ENCODE peak calls at places on chromosome 9, in nine cellular contexts. A is mucosa of descending colon, S is cardiac fibroblast, L is right lobe of liver, I is dorsolateral prefrontal cortex, J is cardiac muscle cell, U is AG04450, C is mammary epithelial cell, V is uterus. G is an unnamed sample.
A peak's percentile ranks its signal among the peaks of the same experiment; 100 is the strongest.

GRCh38 chr9:94881023-94881422 is 154.5 kb downstream of the AOPEP start:
- DNase-seq in L (no peak), C (peak; percentile 22), V (no peak), J (no peak), I (no peak), S (peak; percentile 52), A (no peak), U (no peak), G (no peak)

GRCh38 chr9:34328500-34328982 is 527 bp downstream of the KIF24 start:
- DNase-seq in L (no peak), S (peak; percentile 42), A (peak; percentile 28), V (no peak), C (no peak), J (no peak), U (no peak), I (no peak), G (no peak)

GRCh38 chr9:2119490-2120046 is 104.4 kb downstream of the SMARCA2 start:
- DNase-seq in I (no peak), L (no peak), A (no peak), J (no peak), C (no peak), U (no peak), V (no peak), S (no peak), G (no peak)

GRCh38 chr9:130039504-130040147 is 3.4 kb downstream of the FNBP1 start:
- DNase-seq in L (no peak), I (no peak), C (no peak), A (no peak), V (no peak), S (no peak), U (no peak), J (no peak), G (no peak)

GRCh38 chr9:83714316-83714715 is 6.6 kb upstream of the UBQLN1 start:
- DNase-seq in I (no peak), U (no peak), V (no peak), A (no peak), S (no peak), L (no peak), J (no peak), C (no peak), G (no peak)

GRCh38 chr9:27564685-27565084 is 8.6 kb downstream of the C9orf72 start:
- DNase-seq in L (no peak), I (no peak), A (no peak), S (no peak), C (no peak), J (no peak), V (no peak), U (no peak), G (no peak)

GRCh38 chr9:31908158-31908890 is 476.1 kb upstream of the ACO1 start:
- DNase-seq in V (no peak), U (no peak), I (no peak), J (no peak), S (no peak), L (no peak), C (peak; percentile 76), A (no peak), G (no peak)

GRCh38 chr9:114400772-114401171 is 13.0 kb upstream of the AKNA start:
- DNase-seq in I (no peak), A (no peak), S (no peak), L (no peak), J (no peak), U (no peak), C (no peak), V (no peak), G (no peak)

GRCh38 chr9:22060831-22061383 is 51.8 kb upstream of the CDKN2B start:
- DNase-seq in J (no peak), U (no peak), A (no peak), V (no peak), I (no peak), C (no peak), L (no peak), S (peak; percentile 93), G (no peak)

GRCh38 chr9:34127035-34127948 is 794 bp upstream of the DCAF12 start:
- DNase-seq in V (no peak), I (no peak), L (no peak), J (no peak), C (no peak), A (no peak), S (no peak), U (no peak), G (no peak)

GRCh38 chr9:128712451-128713410 is 10.4 kb downstream of the PKN3 start:
- DNase-seq in V (no peak), S (no peak), L (peak; percentile 8), U (no peak), J (no peak), C (no peak), I (peak; percentile 32), A (no peak), G (no peak)

DNA sequence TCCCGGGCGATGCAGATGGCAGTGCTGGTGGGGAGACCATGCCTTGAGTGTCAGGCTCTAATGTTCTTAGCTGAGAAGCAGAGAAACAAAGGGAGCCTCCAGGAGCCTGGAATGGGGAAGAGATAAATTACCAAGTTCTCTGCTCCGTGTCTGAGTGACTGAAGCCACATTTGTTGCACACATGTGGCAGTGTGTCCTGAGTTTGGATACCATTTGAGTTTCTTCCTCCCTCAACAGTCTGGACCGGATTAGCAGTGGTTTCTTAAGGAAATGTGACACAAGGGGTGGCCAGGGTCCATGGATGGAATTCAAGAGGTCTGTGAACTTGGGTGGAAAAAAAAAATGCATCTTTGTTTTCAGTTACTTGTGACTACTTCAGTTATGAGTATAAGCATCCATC is 50.7 kb upstream of the GARNL3 start:
- DNase-seq in V (no peak), I (no peak), S (no peak), A (no peak), C (no peak), L (no peak), J (no peak), U (no peak), G (peak; percentile 32)
- H3K4me3 ChIP-seq in V (no peak overlapping the region), I (no peak overlapping the region), S (no peak overlapping the region), A (no peak overlapping the region), C (no peak overlapping the region), L (no peak overlapping the region), J (no peak overlapping the region), U (no peak overlapping the region), G (no peak overlapping the region)

DNA sequence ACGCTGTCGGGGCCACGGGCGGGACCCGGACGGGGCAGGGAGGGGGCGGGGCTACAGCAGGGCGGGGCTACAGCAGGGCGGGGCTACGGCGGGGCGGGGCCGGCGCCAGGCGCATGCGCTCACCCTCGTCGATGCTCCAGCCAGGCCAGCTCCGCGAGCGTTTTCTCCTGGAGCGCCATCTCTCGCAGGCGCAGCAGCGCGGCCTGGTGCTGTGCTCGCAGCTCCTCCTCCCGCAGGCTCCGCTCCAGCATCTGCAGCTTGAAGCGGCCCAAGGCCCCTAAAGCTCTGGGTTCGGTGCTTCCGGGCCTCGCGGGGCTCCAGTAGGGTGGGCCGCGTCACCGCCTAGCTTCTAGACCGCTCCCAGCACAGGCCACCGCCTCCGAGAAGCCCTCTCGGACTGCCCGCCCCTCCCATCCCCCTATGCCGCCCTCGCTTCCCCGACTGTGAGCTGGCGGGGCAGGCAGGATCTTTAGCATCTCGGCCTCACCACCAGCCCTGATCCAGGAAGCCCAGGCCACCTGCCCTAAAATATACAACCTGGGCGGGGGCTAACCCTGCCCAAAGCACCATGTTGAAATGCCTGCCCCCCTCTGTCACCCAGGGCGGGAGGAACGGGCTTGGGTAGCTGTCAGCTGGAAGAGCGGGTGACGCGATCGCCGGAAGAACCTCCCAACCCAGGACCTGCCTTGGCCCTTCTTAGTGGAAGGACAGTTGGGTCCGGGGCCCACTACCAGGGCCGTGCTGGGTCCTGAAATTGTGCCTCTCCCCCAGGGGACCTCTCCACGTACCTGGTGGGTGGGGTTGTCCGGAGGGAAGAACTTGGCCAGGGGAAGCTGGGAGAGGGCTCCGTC is 21.9 kb upstream of the QSOX2 start:
- DNase-seq in A (peak; percentile 76), J (peak; percentile 89), I (peak; percentile 74), C (peak; percentile 66), U (peak; percentile 49), S (peak; percentile 90), V (peak; percentile 69), L (peak; percentile 88), G (peak; percentile 75)
- TF ChIP-seq CTCF in A (no peak), J (peak; percentile 29), I (peak; percentile 41), C (no peak), U (peak; percentile 36), S (peak; percentile 29), V (no peak), L (peak; percentile 37), G (peak; percentile 21)

DNA sequence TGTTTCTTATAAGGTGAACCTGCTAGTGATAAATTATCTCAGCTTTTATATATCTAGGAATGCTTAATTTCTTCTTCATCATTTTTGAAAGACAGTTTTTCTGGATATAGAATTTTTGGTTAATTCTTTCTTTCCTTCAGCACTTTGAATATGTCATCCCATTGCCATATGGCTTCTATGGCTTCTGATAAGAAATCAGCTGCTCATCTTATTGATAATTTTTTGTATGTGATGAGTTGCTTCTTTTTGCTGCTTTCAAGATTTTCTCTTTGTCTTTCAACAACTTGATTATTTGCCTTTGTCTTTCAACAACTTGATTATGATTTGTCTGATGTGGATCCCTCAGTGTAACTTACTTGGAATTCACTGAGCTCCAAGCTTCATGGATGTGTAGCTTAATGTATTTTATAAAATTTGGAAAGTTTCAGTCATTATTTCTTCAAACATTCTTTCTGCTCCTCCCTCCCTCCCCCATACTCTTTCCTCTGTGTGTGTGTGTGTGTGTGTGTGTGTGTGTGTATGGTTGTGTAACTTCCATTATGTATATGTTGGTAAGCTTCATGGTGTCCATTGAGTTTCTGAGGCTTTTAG is 243.9 kb downstream of the TLE1 start:
- DNase-seq in L (no peak), V (no peak), A (no peak), U (no peak), J (no peak), C (no peak), I (no peak), S (no peak), G (no peak)
- H3K4me3 ChIP-seq in L (no peak overlapping the region), V (no peak overlapping the region), A (no peak overlapping the region), U (no peak overlapping the region), J (no peak overlapping the region), C (no peak overlapping the region), I (no peak overlapping the region), S (no peak overlapping the region), G (no peak overlapping the region)

GRCh38 chr9:86242012-86242411 is 17.4 kb downstream of the C9orf153 start:
- DNase-seq in U (no peak), A (peak; percentile 17), L (peak; percentile 22), J (no peak), V (no peak), C (no peak), I (no peak), S (peak; percentile 33), G (peak; percentile 8)

GRCh38 chr9:86241216-86241615 is 18.2 kb downstream of the C9orf153 start:
- DNase-seq in J (no peak), A (no peak), V (no peak), U (no peak), C (peak; percentile 16), L (no peak), I (no peak), S (no peak), G (no peak)

DNA sequence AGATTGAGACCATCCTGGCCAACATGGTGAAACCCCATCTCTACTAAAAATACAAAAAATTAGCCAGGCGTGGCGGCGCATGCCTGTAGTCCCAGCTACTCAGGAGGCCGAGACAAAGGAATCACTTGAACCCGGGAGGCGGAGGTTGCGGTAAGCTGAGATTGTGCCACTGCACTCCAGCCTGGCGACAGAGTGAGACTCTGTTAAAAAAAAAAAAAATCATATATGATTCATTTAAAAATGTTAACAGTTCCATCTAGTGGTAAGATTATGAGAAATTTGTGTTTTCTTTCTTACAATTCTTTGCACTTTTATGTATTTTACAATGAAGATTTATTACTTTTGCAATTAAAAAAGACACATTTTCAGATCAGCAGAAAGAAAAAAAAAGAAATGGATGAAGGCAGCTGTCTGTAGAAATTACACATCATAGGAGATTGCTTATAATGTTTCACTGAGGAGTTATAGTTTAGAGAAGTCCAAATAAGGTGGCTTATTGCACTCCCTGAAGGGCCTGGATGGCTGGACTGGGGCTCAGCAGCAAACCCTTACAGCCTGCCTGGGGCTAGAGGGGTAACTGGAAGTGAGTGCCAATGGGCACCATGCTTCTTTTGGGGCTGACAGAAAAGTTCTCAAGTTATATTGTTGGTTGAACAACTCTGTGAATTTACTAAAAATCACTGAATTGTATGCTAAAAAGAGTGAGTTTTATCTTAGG is 20.2 kb downstream of the C9orf153 start:
- DNase-seq in I (no peak), C (no peak), U (no peak), J (no peak), V (no peak), S (peak; percentile 14), A (no peak), L (no peak), G (no peak)
- TF ChIP-seq CTCF in I (peak; percentile 32), C (no peak), U (no peak), J (peak; percentile 6), V (no peak), S (no peak), A (no peak), L (no peak), G (no peak)

G was measured in foreskin fibroblast.